ENCODE peak calls at places on chromosomes 11 and 22, in seven cellular contexts. One of them, this sample, is unnamed.

GRCh38 chr11:10518123-10518522 is 22.9 kb downstream of the RNF141 start:
- DNase-seq in HCT116: no peak
- DNase-seq in OCI-LY7: no peak
- DNase-seq in Peyer's patch: no peak
- DNase-seq in body of pancreas: no peak
- DNase-seq in Panc1: no peak
- DNase-seq in colonic mucosa: no peak
- DNase-seq in this sample: no peak

GRCh38 chr11:12827929-12828812 is 153.9 kb downstream of the TEAD1 start:
- DNase-seq in HCT116: no peak
- DNase-seq in Peyer's patch: peak; percentile 67
- DNase-seq in body of pancreas: peak; percentile 77
- DNase-seq in OCI-LY7: peak; percentile 46
- DNase-seq in Panc1: no peak
- DNase-seq in colonic mucosa: peak; percentile 71
- DNase-seq in this sample: peak; percentile 37

GRCh38 chr11:2940930-2941821 is 12.0 kb upstream of the PHLDA2 start:
- DNase-seq in Panc1: no peak
- DNase-seq in OCI-LY7: no peak
- DNase-seq in colonic mucosa: peak; percentile 83
- DNase-seq in body of pancreas: peak; percentile 88
- DNase-seq in Peyer's patch: peak; percentile 85
- DNase-seq in HCT116: no peak
- DNase-seq in this sample: no peak

GRCh38 chr11:36540998-36541397 is 26.8 kb upstream of the RAG1 start:
- DNase-seq in OCI-LY7: peak; percentile 48
- DNase-seq in Panc1: peak; percentile 56
- DNase-seq in HCT116: peak; percentile 38
- DNase-seq in body of pancreas: peak; percentile 55
- DNase-seq in colonic mucosa: peak; percentile 53
- DNase-seq in Peyer's patch: peak; percentile 60
- DNase-seq in this sample: peak; percentile 82

GRCh38 chr11:65479184-65480145 is 19.4 kb upstream of the MALAT1 start:
- DNase-seq in Panc1: no peak
- DNase-seq in body of pancreas: peak; percentile 82
- DNase-seq in colonic mucosa: peak; percentile 72
- DNase-seq in OCI-LY7: no peak
- DNase-seq in Peyer's patch: no peak
- DNase-seq in HCT116: no peak
- DNase-seq in this sample: peak; percentile 81

GRCh38 chr11:65538915-65539374 is 14.1 kb downstream of the SCYL1 start:
- DNase-seq in HCT116: no peak
- DNase-seq in Panc1: no peak
- DNase-seq in Peyer's patch: no peak
- DNase-seq in colonic mucosa: no peak
- DNase-seq in body of pancreas: no peak
- DNase-seq in OCI-LY7: no peak
- DNase-seq in this sample: no peak

GRCh38 chr11:13333456-13333957 is 55.9 kb downstream of the BMAL1 start:
- DNase-seq in body of pancreas: peak; percentile 62
- DNase-seq in colonic mucosa: peak; percentile 66
- DNase-seq in Panc1: no peak
- DNase-seq in OCI-LY7: no peak
- DNase-seq in HCT116: peak; percentile 77
- DNase-seq in Peyer's patch: peak; percentile 66
- DNase-seq in this sample: no peak

GRCh38 chr11:128610765-128611617 is 23.6 kb upstream of the ETS1 start:
- DNase-seq in colonic mucosa: no peak
- DNase-seq in Panc1: no peak
- DNase-seq in OCI-LY7: peak; percentile 98
- DNase-seq in Peyer's patch: no peak
- DNase-seq in HCT116: no peak
- DNase-seq in body of pancreas: no peak
- DNase-seq in this sample: no peak

GRCh38 chr22:19354201-19354600 is 62.7 kb upstream of the CLTCL1 start:
- DNase-seq in body of pancreas: no peak
- DNase-seq in OCI-LY7: no peak
- DNase-seq in Peyer's patch: no peak
- DNase-seq in HCT116: no peak
- DNase-seq in Panc1: no peak
- DNase-seq in colonic mucosa: no peak
- DNase-seq in this sample: no peak

GRCh38 chr11:107908211-107908610 is 20.0 kb upstream of the RAB39A start:
- DNase-seq in OCI-LY7: no peak
- DNase-seq in Panc1: no peak
- DNase-seq in body of pancreas: no peak
- DNase-seq in HCT116: no peak
- DNase-seq in colonic mucosa: no peak
- DNase-seq in Peyer's patch: no peak
- DNase-seq in this sample: no peak

GRCh38 chr11:118531597-118532084 is 649 bp downstream of the TMEM25 start:
- DNase-seq in HCT116: no peak
- DNase-seq in colonic mucosa: no peak
- DNase-seq in Peyer's patch: peak; percentile 71
- DNase-seq in OCI-LY7: no peak
- DNase-seq in body of pancreas: no peak
- DNase-seq in Panc1: no peak
- DNase-seq in this sample: no peak

GRCh38 chr22:23503736-23504440 is 76.2 kb downstream of the IGLL1 start:
- DNase-seq in body of pancreas: no peak
- DNase-seq in OCI-LY7: no peak
- DNase-seq in Peyer's patch: no peak
- DNase-seq in HCT116: no peak
- DNase-seq in colonic mucosa: no peak
- DNase-seq in Panc1: no peak
- DNase-seq in this sample: no peak

GRCh38 chr11:80967649-80968048 is 1526.8 kb upstream of the TENM4 start:
- DNase-seq in OCI-LY7: no peak
- DNase-seq in body of pancreas: no peak
- DNase-seq in Panc1: no peak
- DNase-seq in Peyer's patch: no peak
- DNase-seq in HCT116: no peak
- DNase-seq in colonic mucosa: no peak
- DNase-seq in this sample: no peak

GRCh38 chr11:3159296-3160190 is 5.6 kb downstream of the OSBPL5 start:
- DNase-seq in Panc1: no peak
- DNase-seq in Peyer's patch: peak; percentile 83
- DNase-seq in colonic mucosa: no peak
- DNase-seq in OCI-LY7: no peak
- DNase-seq in body of pancreas: peak; percentile 76
- DNase-seq in HCT116: no peak
- DNase-seq in this sample: peak; percentile 66

GRCh38 chr11:118988280-118988679 is 9.7 kb upstream of the CENATAC start:
- DNase-seq in Peyer's patch: no peak
- DNase-seq in Panc1: no peak
- DNase-seq in colonic mucosa: no peak
- DNase-seq in body of pancreas: no peak
- DNase-seq in OCI-LY7: no peak
- DNase-seq in HCT116: no peak
- DNase-seq in this sample: no peak

GRCh38 chr22:31102441-31103081 is 4.8 kb downstream of the SELENOM start:
- DNase-seq in HCT116: no peak
- DNase-seq in Peyer's patch: peak; percentile 66
- DNase-seq in OCI-LY7: no peak
- DNase-seq in body of pancreas: peak; percentile 37
- DNase-seq in Panc1: no peak
- DNase-seq in colonic mucosa: peak; percentile 65
- DNase-seq in this sample: no peak

GRCh38 chr11:117095301-117096139 is 2.7 kb downstream of the SIK3 start:
- DNase-seq in OCI-LY7: no peak
- DNase-seq in Panc1: no peak
- DNase-seq in Peyer's patch: no peak
- DNase-seq in body of pancreas: no peak
- DNase-seq in colonic mucosa: no peak
- DNase-seq in HCT116: no peak
- DNase-seq in this sample: no peak

GRCh38 chr22:44586337-44586990 is 88.4 kb upstream of the RTL6 start:
- DNase-seq in Panc1: no peak
- DNase-seq in Peyer's patch: peak; percentile 41
- DNase-seq in colonic mucosa: no peak
- DNase-seq in OCI-LY7: no peak
- DNase-seq in HCT116: no peak
- DNase-seq in body of pancreas: peak; percentile 26
- DNase-seq in this sample: no peak

GRCh38 chr11:70551323-70552166 is 153.2 kb downstream of the CTTN start:
- DNase-seq in OCI-LY7: no peak
- DNase-seq in body of pancreas: no peak
- DNase-seq in Panc1: no peak
- DNase-seq in Peyer's patch: no peak
- DNase-seq in colonic mucosa: no peak
- DNase-seq in HCT116: no peak
- DNase-seq in this sample: no peak

GRCh38 chr11:113487622-113488021 is 12.4 kb upstream of the DRD2 start:
- DNase-seq in Peyer's patch: no peak
- DNase-seq in HCT116: no peak
- DNase-seq in colonic mucosa: no peak
- DNase-seq in body of pancreas: no peak
- DNase-seq in Panc1: no peak
- DNase-seq in OCI-LY7: no peak
- DNase-seq in this sample: no peak

GRCh38 chr11:35141538-35141937 is 2.6 kb downstream of the CD44 start:
- DNase-seq in Panc1: no peak
- DNase-seq in Peyer's patch: peak; percentile 64
- DNase-seq in colonic mucosa: peak; percentile 88
- DNase-seq in body of pancreas: peak; percentile 41
- DNase-seq in OCI-LY7: no peak
- DNase-seq in HCT116: no peak
- DNase-seq in this sample: peak; percentile 34

GRCh38 chr11:63811522-63811921 is 1.7 kb upstream of the SPINDOC start:
- DNase-seq in OCI-LY7: no peak
- DNase-seq in body of pancreas: no peak
- DNase-seq in Peyer's patch: no peak
- DNase-seq in HCT116: no peak
- DNase-seq in Panc1: no peak
- DNase-seq in colonic mucosa: no peak
- DNase-seq in this sample: no peak

GRCh38 chr11:63800921-63801320 is 12.3 kb upstream of the SPINDOC start:
- DNase-seq in body of pancreas: no peak
- DNase-seq in colonic mucosa: no peak
- DNase-seq in OCI-LY7: no peak
- DNase-seq in HCT116: no peak
- DNase-seq in Peyer's patch: no peak
- DNase-seq in Panc1: no peak
- DNase-seq in this sample: no peak

GRCh38 chr11:63802637-63803414 is 10.4 kb upstream of the SPINDOC start:
- DNase-seq in OCI-LY7: no peak
- DNase-seq in HCT116: peak; percentile 72
- DNase-seq in body of pancreas: no peak
- DNase-seq in Panc1: peak; percentile 67
- DNase-seq in colonic mucosa: peak; percentile 36
- DNase-seq in Peyer's patch: no peak
- DNase-seq in this sample: no peak

GRCh38 chr11:63804259-63804658 is 9.0 kb upstream of the SPINDOC start:
- DNase-seq in Peyer's patch: no peak
- DNase-seq in colonic mucosa: peak; percentile 85
- DNase-seq in body of pancreas: no peak
- DNase-seq in HCT116: peak; percentile 37
- DNase-seq in OCI-LY7: no peak
- DNase-seq in Panc1: no peak
- DNase-seq in this sample: no peak

GRCh38 chr11:63805844-63806415 is 7.3 kb upstream of the SPINDOC start:
- DNase-seq in Panc1: no peak
- DNase-seq in HCT116: no peak
- DNase-seq in colonic mucosa: no peak
- DNase-seq in Peyer's patch: no peak
- DNase-seq in OCI-LY7: no peak
- DNase-seq in body of pancreas: no peak
- DNase-seq in this sample: no peak
- H3K27ac ChIP-seq in Panc1: no peak overlapping the region
- H3K27ac ChIP-seq in HCT116: no peak overlapping the region
- H3K27ac ChIP-seq in colonic mucosa: no peak overlapping the region
- H3K27ac ChIP-seq in Peyer's patch: peak overlapping the region; percentile 25
- H3K27ac ChIP-seq in OCI-LY7: no peak overlapping the region
- H3K27ac ChIP-seq in body of pancreas: no peak overlapping the region
- H3K27ac ChIP-seq in this sample: no peak overlapping the region

GRCh38 chr11:28835790-28836189 is 727.6 kb downstream of the METTL15 start:
- DNase-seq in Panc1: no peak
- DNase-seq in colonic mucosa: no peak
- DNase-seq in HCT116: no peak
- DNase-seq in body of pancreas: no peak
- DNase-seq in OCI-LY7: no peak
- DNase-seq in Peyer's patch: no peak
- DNase-seq in this sample: no peak
- H3K9me3 ChIP-seq in Panc1: no peaks in the 10 kb centered on the region
- H3K9me3 ChIP-seq in colonic mucosa: no peaks in the 10 kb centered on the region
- H3K9me3 ChIP-seq in HCT116: no peaks in the 10 kb centered on the region
- H3K9me3 ChIP-seq in body of pancreas: no peaks in the 10 kb centered on the region
- H3K9me3 ChIP-seq in OCI-LY7: no peaks in the 10 kb centered on the region
- H3K9me3 ChIP-seq in Peyer's patch: no peaks in the 10 kb centered on the region
- H3K9me3 ChIP-seq in this sample: no peaks in the 10 kb centered on the region

DNA sequence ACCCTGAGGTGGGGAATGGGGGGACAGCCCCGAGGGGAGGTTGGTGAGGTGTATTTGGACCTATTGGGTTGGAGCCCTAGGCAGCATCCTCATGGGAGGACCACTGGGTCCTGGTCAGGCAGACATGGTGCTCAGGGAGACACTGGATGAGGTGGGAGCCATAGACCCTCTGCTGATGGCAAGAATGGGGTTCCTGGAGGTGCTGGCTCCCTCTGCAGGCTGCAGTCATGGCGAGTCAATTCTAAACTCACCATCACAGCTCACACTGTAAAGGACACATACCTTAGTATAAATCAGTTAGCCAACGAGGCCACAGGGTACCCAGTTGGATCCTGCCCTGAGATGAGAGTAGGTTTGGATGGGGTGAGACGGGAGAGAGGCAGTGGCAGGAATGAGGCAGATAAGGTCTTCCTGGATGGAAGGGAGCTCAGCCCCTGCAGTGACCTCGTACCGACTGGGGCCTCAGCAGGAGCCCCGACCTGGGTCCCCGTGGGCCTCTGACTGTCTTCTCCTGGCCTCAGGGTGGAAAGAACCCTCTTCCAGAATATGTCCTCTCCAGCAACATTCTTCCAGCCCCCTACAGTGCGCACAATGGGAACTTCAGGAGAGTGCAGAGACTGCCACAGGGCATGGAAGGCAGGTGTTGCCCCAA is 1.7 kb upstream of the GAB4 start:
- DNase-seq in HCT116: no peak
- DNase-seq in Panc1: no peak
- DNase-seq in body of pancreas: no peak
- DNase-seq in colonic mucosa: no peak
- DNase-seq in Peyer's patch: no peak
- DNase-seq in OCI-LY7: peak; percentile 34
- DNase-seq in this sample: no peak
- TF ChIP-seq CTCF in HCT116: peak; percentile 28
- TF ChIP-seq CTCF in Panc1: peak; percentile 29
- TF ChIP-seq CTCF in body of pancreas: no peak
- TF ChIP-seq CTCF in colonic mucosa: no peak
- TF ChIP-seq CTCF in Peyer's patch: no peak
- TF ChIP-seq CTCF in OCI-LY7: peak; percentile 76
- TF ChIP-seq CTCF in this sample: no peak

DNA sequence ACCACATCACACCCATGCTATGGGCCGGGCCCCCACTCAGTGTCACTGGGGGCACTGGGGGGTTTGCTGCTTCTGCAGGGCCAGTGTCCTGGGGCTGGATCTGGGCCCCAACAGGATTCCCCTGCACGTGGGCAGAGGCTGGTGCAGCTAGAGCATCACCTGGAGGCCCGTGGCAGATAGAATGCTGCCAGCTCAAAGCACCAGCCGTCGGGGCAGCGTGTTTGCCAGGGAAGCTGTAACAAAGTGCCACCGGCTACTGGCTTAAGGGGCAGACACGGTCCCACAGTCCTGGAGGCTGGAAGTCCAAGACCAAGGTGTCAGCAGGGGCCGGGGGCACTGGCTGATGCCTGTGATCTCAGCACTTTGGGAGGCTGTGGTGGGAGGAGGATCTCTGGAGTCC is 7.1 kb downstream of the TCIRG1 start:
- DNase-seq in body of pancreas: peak; percentile 29
- DNase-seq in HCT116: no peak
- DNase-seq in OCI-LY7: no peak
- DNase-seq in colonic mucosa: no peak
- DNase-seq in Peyer's patch: no peak
- DNase-seq in Panc1: no peak
- DNase-seq in this sample: no peak
- H3K27ac ChIP-seq in body of pancreas: peak overlapping the region; percentile 45
- H3K27ac ChIP-seq in HCT116: no peak overlapping the region
- H3K27ac ChIP-seq in OCI-LY7: no peak overlapping the region
- H3K27ac ChIP-seq in colonic mucosa: no peak overlapping the region
- H3K27ac ChIP-seq in Peyer's patch: no peak overlapping the region
- H3K27ac ChIP-seq in Panc1: no peak overlapping the region
- H3K27ac ChIP-seq in this sample: no peak overlapping the region